ENCODE peak calls at places on chromosomes 2 and 18, in four cellular contexts. U is H1, Z is H9, O is mesenchymal stem cell. X is an unnamed sample.

GRCh38 chr2:164717000-164717597 is 95.8 kb upstream of the GRB14 start:
- DNase-seq in U (no peak), Z (no peak), O (peak), X (no peak)

GRCh38 chr2:201452856-201453643 is 1.5 kb downstream of the STRADB start:
- DNase-seq in O (no peak), Z (no peak), U (no peak), X (no peak)

GRCh38 chr18:12420831-12421421 is 13.2 kb downstream of the PRELID3A start:
- DNase-seq in O (no peak), Z (peak), U (no peak), X (peak)

GRCh38 chr2:47403829-47404228 is 873 bp downstream of the MSH2 start:
- DNase-seq in O (no peak), U (no peak), Z (no peak), X (no peak)

GRCh38 chr2:26000561-26001211 is 18.4 kb upstream of the KIF3C start:
- DNase-seq in U (no peak), O (no peak), Z (no peak), X (no peak)

GRCh38 chr2:241702155-241702404 is 241 bp downstream of the ING5 start:
- DNase-seq in O (peak), Z (no peak), U (no peak), X (no peak)

GRCh38 chr2:110852541-110853263 is 120.3 kb downstream of the ACOXL start:
- DNase-seq in U (no peak), Z (peak), O (no peak), X (no peak)

GRCh38 chr2:131034122-131035051 is 58.9 kb downstream of the FAM168B start:
- DNase-seq in Z (no peak), U (no peak), O (peak), X (peak)

GRCh38 chr18:21960189-21960588 is 209.2 kb upstream of the GATA6 start:
- DNase-seq in O (no peak), U (no peak), Z (no peak), X (no peak)

DNA sequence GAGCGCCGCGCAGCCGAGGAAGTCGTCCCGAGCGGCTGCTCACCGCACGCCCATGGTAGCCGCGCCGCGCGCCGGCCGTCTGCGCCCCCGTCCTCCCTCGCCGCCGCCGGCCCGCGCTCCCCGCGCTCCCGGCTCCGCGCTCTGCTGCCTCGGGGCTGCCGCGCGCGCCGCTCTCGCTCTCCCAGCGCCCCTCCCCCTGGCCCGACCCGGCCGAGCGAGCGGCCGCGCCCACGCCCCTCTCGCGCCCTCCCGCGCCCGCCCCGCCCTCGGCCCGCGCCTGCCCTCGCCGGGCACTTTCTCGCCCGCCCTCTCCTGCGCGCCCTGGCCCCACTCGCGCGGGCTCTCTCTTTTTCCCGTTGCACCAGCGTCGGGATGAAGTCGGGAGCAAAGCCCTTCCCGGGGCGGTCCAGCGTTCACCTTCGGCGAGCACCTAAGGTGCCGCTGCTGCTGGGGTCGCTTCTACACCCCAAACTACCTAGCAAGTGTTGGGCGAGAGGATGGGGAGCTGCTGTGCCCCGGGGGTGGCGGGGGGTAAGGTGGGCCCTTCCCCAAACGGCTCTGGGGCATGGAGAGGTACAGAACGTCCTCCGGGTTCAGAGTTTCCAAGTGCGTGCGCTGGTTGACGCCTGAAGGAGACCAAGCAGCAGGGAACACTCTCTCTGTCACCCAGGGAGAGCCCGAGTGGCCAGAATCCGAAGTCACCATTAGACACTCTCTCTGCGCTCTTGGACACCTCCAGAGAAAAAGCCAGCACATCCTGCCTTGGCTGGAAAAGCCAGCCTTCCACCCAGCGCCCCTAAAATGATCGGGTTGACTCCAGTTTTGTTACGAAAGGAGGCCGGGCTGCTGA is at the start of gene COLEC12:
- DNase-seq in U (no peak), O (peak), Z (no peak), X (peak)
- H4K91ac ChIP-seq in U (no peak), O (no peak), Z (no peak), X (no peak)

GRCh38 chr18:53918091-53918490 is 306.4 kb downstream of the MBD2 start:
- DNase-seq in O (no peak), U (no peak), Z (no peak), X (no peak)

DNA sequence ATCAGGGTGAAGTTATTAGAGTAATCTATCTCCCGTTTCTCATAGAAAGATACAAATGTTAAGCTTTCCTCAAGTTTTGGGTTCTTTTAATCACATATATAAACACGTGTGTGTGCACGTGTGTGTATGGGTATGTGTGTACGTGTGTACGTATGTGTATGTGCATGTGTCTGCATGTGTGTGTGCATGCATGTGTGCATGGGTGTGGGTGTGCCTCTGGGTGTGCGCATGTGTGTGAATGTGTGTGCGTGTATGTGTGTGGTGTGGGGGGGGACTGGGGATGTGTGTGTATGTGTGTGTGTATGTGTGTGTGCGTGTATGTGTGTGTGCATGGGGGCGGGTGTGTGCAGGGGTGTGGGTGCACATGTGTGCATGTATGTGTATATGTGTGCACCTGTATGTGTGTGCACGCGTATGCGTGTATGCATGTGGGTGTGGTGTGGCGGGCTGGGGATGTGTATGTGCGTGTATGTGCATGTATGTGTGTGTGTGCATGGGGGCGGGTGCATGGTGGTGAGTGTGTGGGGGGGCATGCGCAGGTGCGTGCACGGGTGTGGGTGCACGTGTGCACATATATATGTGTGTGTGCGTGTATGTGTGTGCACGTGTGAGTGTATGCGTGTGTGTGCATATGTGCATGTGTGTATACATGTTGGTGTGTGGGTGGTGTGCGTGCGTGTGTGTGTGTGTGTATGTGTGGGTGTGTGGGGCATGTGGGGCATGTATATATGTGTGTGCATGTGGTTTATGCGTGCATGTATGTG is 304.0 kb downstream of the MBD2 start:
- DNase-seq in U (no peak), O (no peak), Z (no peak), X (no peak)
- H4K91ac ChIP-seq in U (no peak), O (peak), Z (no peak), X (no peak)

GRCh38 chr2:73176881-73177644 is 25.3 kb upstream of the NOTO start:
- DNase-seq in Z (peak), O (peak), U (peak), X (peak)
- H4K91ac ChIP-seq in Z (no peak), O (peak), U (no peak), X (no peak)

DNA sequence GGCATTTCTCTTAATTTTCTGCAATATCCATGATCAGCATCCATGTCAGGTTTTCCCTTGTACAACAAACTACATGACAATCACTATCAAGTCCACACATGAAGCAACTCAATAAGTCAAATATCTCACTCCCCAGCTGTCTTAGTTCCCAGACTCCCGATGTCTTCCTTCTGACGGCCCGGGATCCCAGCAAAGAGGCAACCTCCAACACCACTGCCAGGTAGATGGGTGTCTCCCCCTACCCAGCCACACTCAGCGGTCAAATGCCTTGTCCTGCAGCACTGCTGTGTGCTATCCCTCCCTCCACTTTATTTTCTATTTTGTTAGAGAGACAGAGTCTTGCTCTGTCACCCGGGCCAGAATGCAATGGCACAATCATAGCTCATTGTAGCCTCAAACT is 23.3 kb downstream of the TRABD2A start:
- DNase-seq in O (no peak), U (no peak), Z (no peak), X (no peak)
- H4K91ac ChIP-seq in O (no peak), U (no peak), Z (no peak), X (no peak)

GRCh38 chr2:99810241-99810640 is 320.4 kb upstream of the REV1 start:
- DNase-seq in O (no peak), Z (no peak), U (no peak), X (no peak)
- H4K91ac ChIP-seq in O (no peak), Z (no peak), U (no peak), X (no peak)

DNA sequence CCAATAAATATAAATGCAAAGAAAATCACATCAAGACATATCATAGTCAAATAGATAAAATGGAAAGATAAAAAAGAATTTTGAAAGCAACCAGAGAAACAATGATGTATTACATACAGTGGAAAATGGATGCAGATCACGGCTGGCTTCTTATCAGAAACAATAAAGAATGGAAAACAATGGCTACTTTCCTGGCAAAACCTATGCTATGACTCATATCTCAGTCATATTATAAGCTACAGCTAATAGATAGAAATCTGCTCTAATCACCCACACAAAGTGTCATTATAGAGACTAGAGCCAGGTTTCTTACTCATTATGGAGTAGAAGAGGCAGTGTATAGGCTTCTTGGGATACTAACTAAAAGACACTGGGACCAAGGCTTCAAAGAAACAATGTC is 93.5 kb upstream of the TACR1 start:
- DNase-seq in Z (no peak), O (no peak), U (no peak), X (no peak)
- H4K91ac ChIP-seq in Z (no peak), O (no peak), U (no peak), X (no peak)

X was measured in neuronal stem cell.